ENCODE peak calls at places on chromosomes 11 and 22, in six cellular contexts. C is HCT116, W is GM12878, U is H1, L is HepG2, Y is SK-N-SH. X is an unnamed sample.
A peak's percentile ranks its signal among the peaks of the same experiment; 100 is the strongest.

GRCh38 chr11:123235117-123235686 is 40.2 kb upstream of the CLMP start:
- DNase-seq in C (peak; percentile 38), W (no peak), U (no peak), L (peak; percentile 9), Y (peak; percentile 68), X (no peak)

GRCh38 chr11:81255905-81256304 is 1477.8 kb downstream of the FAM181B start:
- DNase-seq in C (no peak), W (no peak), U (no peak), L (no peak), Y (no peak), X (no peak)

GRCh38 chr11:61554172-61554988 is 26.5 kb downstream of the SYT7 start:
- DNase-seq in C (no peak), W (no peak), U (no peak), L (no peak), Y (no peak), X (no peak)

GRCh38 chr11:11045156-11045670 is 187.4 kb upstream of the ZBED5 start:
- DNase-seq in C (no peak), W (no peak), U (no peak), L (no peak), Y (no peak), X (no peak)

GRCh38 chr22:28418063-28418462 is 261.6 kb downstream of the TTC28 start:
- DNase-seq in C (no peak), W (no peak), U (no peak), L (no peak), Y (no peak), X (no peak)

GRCh38 chr22:43404673-43405385 is 7.0 kb upstream of the MPPED1 start:
- DNase-seq in C (no peak), W (no peak), U (no peak), L (no peak), Y (no peak), X (no peak)

GRCh38 chr11:12526789-12527188 is 147.4 kb upstream of the TEAD1 start:
- DNase-seq in C (no peak), W (no peak), U (no peak), L (no peak), Y (no peak), X (no peak)

GRCh38 chr22:41568811-41569210 is 8.0 kb downstream of the CSDC2 start:
- DNase-seq in C (no peak), W (no peak), U (no peak), L (no peak), Y (peak; percentile 57), X (no peak)

GRCh38 chr11:129324533-129325175 is 51.0 kb upstream of the BARX2 start:
- DNase-seq in C (no peak), W (no peak), U (no peak), L (peak; percentile 93), Y (no peak), X (peak; percentile 81)

GRCh38 chr11:2092956-2093412 is 46.2 kb downstream of the IGF2 start:
- DNase-seq in C (no peak), W (no peak), U (no peak), L (no peak), Y (peak; percentile 55), X (no peak)

GRCh38 chr11:75777461-75778110 is 9.0 kb downstream of the DGAT2 start:
- DNase-seq in C (no peak), W (no peak), U (no peak), L (no peak), Y (no peak), X (no peak)

GRCh38 chr11:102405501-102405900 is 47.1 kb downstream of the TMEM123 start:
- DNase-seq in C (no peak), W (no peak), U (no peak), L (no peak), Y (no peak), X (no peak)

GRCh38 chr22:43376765-43377485 is 33.8 kb upstream of the SCUBE1 start:
- DNase-seq in C (no peak), W (peak; percentile 56), U (no peak), L (no peak), Y (no peak), X (no peak)

GRCh38 chr22:46678003-46678657 is 57.9 kb downstream of the GRAMD4 start:
- DNase-seq in C (no peak), W (no peak), U (no peak), L (no peak), Y (no peak), X (no peak)

GRCh38 chr11:116928845-116929244 is 91.4 kb upstream of the APOA1 start:
- DNase-seq in C (no peak), W (no peak), U (no peak), L (peak; percentile 72), Y (no peak), X (no peak)

GRCh38 chr11:116929393-116930090 is 92.1 kb upstream of the APOA1 start:
- DNase-seq in C (no peak), W (no peak), U (no peak), L (peak; percentile 21), Y (no peak), X (no peak)

GRCh38 chr11:116925050-116925449 is 87.6 kb upstream of the APOA1 start:
- DNase-seq in C (no peak), W (no peak), U (no peak), L (no peak), Y (no peak), X (no peak)

GRCh38 chr11:116928102-116928777 is 90.8 kb upstream of the APOA1 start:
- DNase-seq in C (no peak), W (peak; percentile 56), U (no peak), L (no peak), Y (no peak), X (no peak)

GRCh38 chr11:116927163-116927772 is 89.8 kb upstream of the APOA1 start:
- DNase-seq in C (no peak), W (no peak), U (no peak), L (peak; percentile 13), Y (peak; percentile 18), X (peak; percentile 36)
- TF ChIP-seq JUND in C (no peak), W (no peak), U (no peak), L (no peak), Y (no peak), X (no peak)

GRCh38 chr11:26227883-26228502 is 103.9 kb upstream of the ANO3 start:
- DNase-seq in C (no peak), W (no peak), U (no peak), L (no peak), Y (no peak), X (no peak)

GRCh38 chr11:26227311-26227710 is 104.6 kb upstream of the ANO3 start:
- DNase-seq in C (no peak), W (peak; percentile 24), U (no peak), L (peak; percentile 4), Y (peak; percentile 37), X (peak; percentile 38)

GRCh38 chr11:26228778-26229177 is 103.2 kb upstream of the ANO3 start:
- DNase-seq in C (no peak), W (no peak), U (no peak), L (no peak), Y (no peak), X (no peak)

GRCh38 chr11:26230021-26230420 is 101.9 kb upstream of the ANO3 start:
- DNase-seq in C (no peak), W (no peak), U (no peak), L (no peak), Y (no peak), X (no peak)

DNA sequence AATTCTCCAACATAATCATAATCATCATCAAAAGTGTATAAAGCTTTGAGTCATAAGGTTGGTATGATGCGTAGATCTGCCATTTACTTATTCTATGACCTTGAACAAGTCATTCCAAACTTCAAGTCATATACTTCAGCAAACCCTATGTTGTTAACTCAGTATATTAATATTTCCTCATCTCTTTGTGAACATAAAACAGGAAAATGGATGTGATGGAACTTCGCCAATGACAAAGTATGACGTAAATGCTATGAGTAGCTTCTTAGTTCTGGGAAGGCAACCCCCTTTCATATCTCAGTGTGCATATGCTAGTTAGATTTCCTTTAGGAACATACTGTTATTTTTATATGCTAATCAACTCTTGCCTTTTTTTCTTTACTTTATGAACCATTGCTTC is 102.7 kb upstream of the ANO3 start:
- DNase-seq in C (no peak), W (no peak), U (no peak), L (no peak), Y (no peak), X (no peak)
- TF ChIP-seq JUND in C (no peak), W (no peak), U (no peak), L (no peak), Y (peak; percentile 74), X (no peak)

DNA sequence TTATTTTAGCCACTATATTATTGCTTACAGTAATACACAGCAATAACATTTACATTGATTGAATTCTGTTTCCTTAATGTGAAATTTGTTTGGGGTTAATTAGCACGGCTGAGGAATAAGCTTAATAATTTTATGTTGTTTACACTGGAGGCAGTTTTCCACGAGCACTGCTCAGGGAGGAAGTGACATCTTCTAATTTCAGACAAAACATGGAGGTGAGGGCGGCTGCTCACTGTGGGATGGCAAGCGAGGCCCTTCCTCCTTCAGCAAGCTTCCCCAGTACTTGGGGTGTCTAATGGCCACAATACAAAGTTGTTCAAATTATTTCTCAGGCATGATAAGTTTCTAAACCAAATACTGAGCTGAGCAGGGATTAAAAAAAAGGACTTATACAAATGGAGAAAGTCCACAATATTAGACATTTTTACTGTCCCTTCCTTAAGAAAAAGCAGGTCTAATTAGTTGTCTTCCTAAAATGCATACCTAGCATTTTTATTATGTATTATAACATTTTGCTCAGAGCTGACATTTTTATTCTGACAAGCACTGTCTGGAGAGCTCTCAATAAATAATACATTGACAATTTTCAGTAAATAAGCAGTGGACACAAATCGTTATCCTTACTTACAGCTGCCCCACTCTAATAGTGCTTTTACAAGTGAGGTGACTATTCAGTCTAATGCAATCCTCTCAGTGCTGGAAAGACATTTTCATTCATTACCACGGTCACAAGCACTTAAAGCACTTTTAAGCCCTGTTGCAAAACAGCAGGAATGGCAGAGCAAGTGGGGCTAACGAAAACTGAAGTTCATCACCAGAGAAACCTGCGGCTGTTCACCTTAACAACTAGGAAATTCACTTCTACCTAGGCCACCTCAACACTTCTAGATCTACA is 56.2 kb downstream of the SOX6 start:
- DNase-seq in C (no peak), W (no peak), U (no peak), L (no peak), Y (no peak), X (no peak)
- TF ChIP-seq JUND in C (no peak), W (no peak), U (no peak), L (no peak), Y (no peak), X (no peak)

DNA sequence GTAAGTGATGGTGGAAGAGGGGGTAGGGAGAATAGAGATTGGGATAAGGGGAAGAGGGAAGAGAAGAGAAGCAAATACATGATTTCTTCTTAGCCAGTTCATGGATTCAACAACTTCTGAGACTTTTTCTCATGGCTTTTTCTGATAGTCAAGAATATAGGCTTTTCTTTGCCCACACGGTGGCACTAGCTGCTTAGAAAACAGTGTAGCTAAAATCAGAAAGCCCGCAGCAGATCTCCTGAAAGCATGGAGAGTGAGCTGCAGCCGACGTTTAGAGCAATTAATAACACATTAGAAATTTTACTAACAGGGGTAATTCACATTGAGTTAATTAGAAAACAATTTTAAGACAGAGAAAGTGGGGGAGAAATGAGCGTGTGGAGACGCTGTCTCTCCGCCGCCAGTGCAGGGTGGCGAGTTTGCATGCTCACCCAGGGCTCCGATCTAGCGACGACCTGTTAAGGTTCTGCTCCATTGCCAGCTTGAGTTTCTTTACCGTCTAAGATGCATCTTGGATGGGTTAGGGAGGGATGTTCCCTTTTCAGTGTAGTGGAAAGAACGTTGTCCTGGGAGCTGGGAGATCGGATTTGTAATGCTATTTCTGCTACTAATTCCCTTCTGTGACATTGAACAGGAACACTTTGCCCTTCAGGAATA is 3.3 kb upstream of the RAG1 start:
- DNase-seq in C (peak; percentile 24), W (peak; percentile 20), U (no peak), L (peak; percentile 54), Y (peak; percentile 70), X (peak; percentile 46)
- TF ChIP-seq JUND in C (no peak), W (no peak), U (no peak), L (no peak), Y (no peak), X (no peak)

X was measured in T47D.